ENCODE peak calls at places on chromosome 11, in seven cellular contexts. P is esophagus muscularis mucosa, I is mesothelial cell of epicardium, T is heart right ventricle, O is uterus, J is epithelial cell of esophagus, R is RWPE1. S is an unnamed sample.

GRCh38 chr11:6200975-6201374 is 2.0 kb downstream of the OR52W1 start:
- DNase-seq in R (no peak), J (peak; percentile 4), T (peak; percentile 19), I (no peak), O (no peak), P (peak; percentile 91), S (peak; percentile 45)

GRCh38 chr11:2838091-2838490 is 47.5 kb downstream of the CDKN1C start:
- DNase-seq in P (no peak), R (no peak), O (no peak), J (no peak), T (no peak), I (no peak), S (no peak)

GRCh38 chr11:116145187-116145865 is 627.5 kb downstream of the BUD13 start:
- DNase-seq in P (no peak), I (no peak), O (no peak), T (no peak), J (no peak), R (no peak), S (no peak)

GRCh38 chr11:18785416-18785815 is 6.2 kb downstream of the PTPN5 start:
- DNase-seq in R (no peak), I (no peak), J (no peak), T (no peak), P (no peak), O (no peak), S (no peak)

GRCh38 chr11:64256300-64256699 is 5.0 kb downstream of the PLCB3 start:
- DNase-seq in I (no peak), P (no peak), R (no peak), T (no peak), O (no peak), J (no peak), S (no peak)

GRCh38 chr11:129324533-129325175 is 51.0 kb upstream of the BARX2 start:
- DNase-seq in J (peak; percentile 24), R (no peak), O (no peak), T (peak; percentile 33), P (no peak), I (no peak), S (no peak)

GRCh38 chr11:123642435-123642834 is 12.0 kb downstream of the SCN3B start:
- DNase-seq in P (no peak), R (no peak), I (no peak), J (no peak), T (no peak), O (no peak), S (no peak)

GRCh38 chr11:130314184-130314748 is 451 bp downstream of the ZBTB44 start:
- DNase-seq in J (peak; percentile 68), I (peak; percentile 73), P (no peak), R (peak; percentile 67), O (peak; percentile 63), T (peak; percentile 76), S (peak; percentile 68)

GRCh38 chr11:58731819-58732218 is at the start of gene GLYAT:
- DNase-seq in O (no peak), J (no peak), T (no peak), R (no peak), I (no peak), P (no peak), S (no peak)

GRCh38 chr11:15327786-15328231 is 213.1 kb downstream of the INSC start:
- DNase-seq in R (peak; percentile 21), J (peak; percentile 52), P (peak; percentile 89), I (peak; percentile 81), T (peak; percentile 25), O (peak; percentile 23), S (peak; percentile 62)

GRCh38 chr11:130636672-130637463 is 188.4 kb downstream of the ADAMTS15 start:
- DNase-seq in J (peak; percentile 93), I (no peak), P (no peak), R (peak; percentile 87), T (no peak), O (no peak), S (peak; percentile 90)

GRCh38 chr11:44950036-44950624 is 553 bp downstream of the TP53I11 start:
- DNase-seq in I (peak; percentile 76), T (peak; percentile 64), O (peak; percentile 42), R (no peak), P (no peak), J (no peak), S (no peak)

GRCh38 chr11:82398300-82398815 is 335.3 kb downstream of the FAM181B start:
- DNase-seq in J (no peak), O (no peak), I (no peak), T (no peak), P (no peak), R (no peak), S (no peak)

GRCh38 chr11:19766206-19766605 is 53.6 kb downstream of the NAV2 start:
- DNase-seq in T (no peak), J (no peak), R (no peak), P (no peak), I (no peak), O (no peak), S (no peak)

GRCh38 chr11:47348131-47348802 is 4.2 kb downstream of the MYBPC3 start:
- DNase-seq in P (no peak), T (peak; percentile 29), I (no peak), R (no peak), O (no peak), J (no peak), S (no peak)

GRCh38 chr11:18936002-18936673 is 3.1 kb downstream of the MRGPRX1 start:
- DNase-seq in J (peak; percentile 11), T (no peak), O (no peak), I (no peak), P (no peak), R (no peak), S (no peak)

GRCh38 chr11:64070301-64070656 is 34.5 kb downstream of the FLRT1 start:
- DNase-seq in I (peak; percentile 65), T (no peak), O (no peak), J (no peak), R (no peak), P (no peak), S (no peak)

DNA sequence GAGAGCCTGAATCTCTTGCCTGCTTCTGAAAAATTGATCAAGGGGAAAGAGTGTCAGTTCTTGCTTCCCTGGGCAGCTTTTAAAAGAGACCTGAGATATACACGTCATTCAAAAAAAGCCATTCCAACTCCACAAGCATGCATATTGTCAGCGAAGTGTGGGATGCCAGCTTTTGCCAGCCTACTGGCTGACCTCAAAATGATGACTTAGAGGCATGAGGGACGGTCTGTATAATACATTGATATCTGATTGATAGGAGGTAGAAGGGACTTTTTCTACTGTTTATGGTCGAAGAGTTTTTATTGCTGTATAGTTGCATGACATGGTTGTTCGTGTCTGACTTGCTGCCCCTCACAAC is 126.3 kb downstream of the MICAL2 start:
- DNase-seq in T (no peak), R (no peak), P (no peak), O (no peak), J (no peak), I (no peak), S (no peak)
- TF ChIP-seq CTCF in T (peak; percentile 7), R (peak; percentile 39), P (no peak), O (no peak), J (no peak), I (peak; percentile 46), S (no peak)

GRCh38 chr11:36711104-36711825 is 113.2 kb upstream of the RAG2 start:
- DNase-seq in T (no peak), P (peak; percentile 29), O (no peak), J (peak; percentile 5), R (no peak), I (no peak), S (peak; percentile 18)
- TF ChIP-seq CTCF in T (no peak), P (no peak), O (no peak), J (peak; percentile 27), R (no peak), I (no peak), S (no peak)

GRCh38 chr11:17779861-17780594 is 45.4 kb downstream of the KCNC1 start:
- DNase-seq in J (no peak), O (no peak), P (no peak), I (no peak), T (no peak), R (no peak), S (no peak)
- TF ChIP-seq CTCF in J (no peak), O (no peak), P (no peak), I (no peak), T (no peak), R (no peak), S (no peak)

GRCh38 chr11:8098879-8099278 is 17.9 kb downstream of the TUB start:
- DNase-seq in I (no peak), O (no peak), T (no peak), R (no peak), P (no peak), J (peak; percentile 13), S (no peak)

GRCh38 chr11:8100605-8101004 is 19.6 kb downstream of the TUB start:
- DNase-seq in T (no peak), I (no peak), O (no peak), J (no peak), R (no peak), P (no peak), S (no peak)

GRCh38 chr11:8100151-8100550 is 19.1 kb downstream of the TUB start:
- DNase-seq in P (no peak), J (no peak), T (no peak), R (no peak), I (no peak), O (no peak), S (no peak)

GRCh38 chr11:8098361-8098760 is 17.4 kb downstream of the TUB start:
- DNase-seq in T (no peak), J (peak; percentile 30), R (no peak), O (no peak), P (peak; percentile 45), I (no peak), S (no peak)

DNA sequence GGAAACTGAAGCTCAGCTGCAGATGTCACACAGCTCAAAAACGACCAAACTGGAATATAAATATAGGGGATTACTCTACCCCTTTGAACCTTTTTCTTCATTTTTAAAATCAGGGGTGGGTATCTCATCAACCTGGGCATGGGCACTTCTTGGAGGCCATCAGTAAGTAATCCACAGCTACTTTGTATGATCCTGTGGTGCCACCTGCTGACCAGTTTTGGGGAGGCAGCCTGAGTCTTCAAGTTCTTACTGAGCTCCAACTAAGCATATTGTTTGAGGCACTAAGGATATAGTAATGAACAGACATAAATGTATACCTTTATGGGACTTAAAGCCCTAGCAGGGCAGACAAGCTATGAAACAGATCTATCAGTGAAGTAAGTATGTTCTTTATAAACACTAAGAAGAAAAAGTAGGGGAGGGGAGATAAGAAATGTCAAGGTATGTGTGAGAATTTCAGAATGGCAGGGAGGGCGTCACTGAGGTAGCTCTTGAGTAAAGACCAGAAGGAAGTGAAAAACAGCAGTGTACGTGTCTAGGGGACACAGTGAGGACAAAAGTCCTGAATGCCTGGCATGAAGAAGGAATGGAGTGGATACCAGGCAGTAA is 18.4 kb downstream of the TUB start:
- DNase-seq in P (peak; percentile 92), T (peak; percentile 76), J (peak; percentile 86), O (peak; percentile 77), R (peak; percentile 60), I (peak; percentile 82), S (peak; percentile 75)
- TF ChIP-seq CTCF in P (peak; percentile 74), T (peak; percentile 78), J (peak; percentile 88), O (peak; percentile 59), R (peak; percentile 82), I (peak; percentile 76), S (peak; percentile 95)

DNA sequence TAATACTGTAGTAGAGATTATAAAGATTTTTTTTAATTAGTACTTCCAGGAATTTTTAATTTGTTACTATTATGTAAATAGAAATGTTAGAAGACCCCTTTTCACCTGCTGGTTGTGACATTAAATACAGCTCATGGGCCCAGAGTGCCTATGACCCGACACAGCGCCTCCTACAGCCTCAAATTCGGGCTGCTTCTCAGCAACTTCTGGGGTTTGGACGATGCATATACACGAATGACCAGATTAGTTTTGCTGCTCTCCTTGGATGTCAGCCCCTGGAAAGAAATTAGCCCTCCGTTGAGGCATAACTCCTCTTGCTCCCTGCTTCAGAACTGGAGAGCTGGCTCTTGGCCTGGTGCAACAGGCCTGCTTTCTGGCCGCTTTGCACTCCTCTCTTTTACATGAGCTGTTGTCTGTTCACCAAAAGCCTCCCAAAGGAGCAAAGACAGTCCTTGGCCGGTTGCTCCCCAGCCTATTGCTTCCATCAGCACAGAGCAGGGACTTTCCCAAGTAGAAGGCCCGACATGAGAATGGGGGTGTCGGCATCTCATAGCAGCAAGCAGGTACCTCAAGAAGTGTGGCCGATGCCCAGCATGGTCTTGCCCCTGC is 3.3 kb downstream of the TECTA start:
- DNase-seq in T (peak; percentile 32), J (no peak), I (no peak), P (no peak), R (no peak), O (peak; percentile 60), S (no peak)
- TF ChIP-seq CTCF in T (peak; percentile 6), J (no peak), I (no peak), P (no peak), R (no peak), O (no peak), S (no peak)